ENCODE peak calls at places on chromosomes 13 and 19, in six cellular contexts. C is NCI-H774; R is T-cell; J is T47D; W is stimulated activated CD8-positive, alpha-beta memory T cell treated with anti-CD3 and anti-CD28 coated beads, Interleukin-15, amount 100 ng/mL, for 24 hours; K is hippocampal formation. T is an unnamed sample.

GRCh38 chr19:926595-927043 is 784 bp downstream of the ARID3A start:
- DNase-seq in C (no peak), R (no peak), J (peak; percentile 43), W (no peak), K (no peak), T (no peak)

GRCh38 chr19:14758816-14759215 is 19.5 kb downstream of the ADGRE2 start:
- DNase-seq in C (peak; percentile 61), R (no peak), J (peak; percentile 83), W (no peak), K (no peak), T (no peak)

GRCh38 chr13:30020726-30021312 is 170.4 kb upstream of the UBL3 start:
- DNase-seq in C (no peak), R (no peak), J (no peak), W (no peak), K (no peak), T (no peak)

GRCh38 chr13:23292596-23292995 is 111.8 kb downstream of the SGCG start:
- DNase-seq in C (no peak), R (no peak), J (no peak), W (no peak), K (no peak), T (no peak)

GRCh38 chr19:55304279-55304978 is 20.6 kb downstream of the BRSK1 start:
- DNase-seq in C (no peak), R (no peak), J (peak; percentile 72), W (no peak), K (no peak), T (no peak)

GRCh38 chr13:99800951-99801350 is 170.6 kb downstream of the ZIC5 start:
- DNase-seq in C (no peak), R (no peak), J (no peak), W (no peak), K (no peak), T (no peak)

GRCh38 chr19:45211751-45212381 is 33.3 kb downstream of the BLOC1S3 start:
- DNase-seq in C (no peak), R (no peak), J (no peak), W (no peak), K (no peak), T (peak; percentile 92)

GRCh38 chr19:22326219-22326618 is 40.0 kb downstream of the ZNF729 start:
- DNase-seq in C (no peak), R (no peak), J (peak; percentile 9), W (no peak), K (no peak), T (no peak)

GRCh38 chr13:29266743-29267142 is 328.7 kb downstream of the SLC7A1 start:
- DNase-seq in C (no peak), R (no peak), J (no peak), W (no peak), K (no peak), T (no peak)

GRCh38 chr19:53463263-53463662 is 4.3 kb upstream of the ZNF813 start:
- DNase-seq in C (no peak), R (no peak), J (peak; percentile 64), W (no peak), K (peak; percentile 78), T (peak; percentile 79)

GRCh38 chr19:7652061-7652641 is 15.2 kb downstream of the STXBP2 start:
- DNase-seq in C (peak; percentile 72), R (peak; percentile 88), J (peak; percentile 93), W (peak; percentile 88), K (peak; percentile 64), T (peak; percentile 85)

GRCh38 chr13:109412232-109412935 is 374.0 kb downstream of the IRS2 start:
- DNase-seq in C (peak; percentile 91), R (no peak), J (peak; percentile 28), W (no peak), K (peak; percentile 48), T (peak; percentile 44)

GRCh38 chr19:48239120-48239519 is 16.6 kb downstream of the CARD8 start:
- DNase-seq in C (no peak), R (no peak), J (no peak), W (no peak), K (no peak), T (no peak)

GRCh38 chr19:55525289-55526101 is 11.4 kb downstream of the SBK2 start:
- DNase-seq in C (no peak), R (no peak), J (no peak), W (no peak), K (no peak), T (no peak)

GRCh38 chr19:17632577-17632976 is 55.6 kb downstream of the UNC13A start:
- DNase-seq in C (no peak), R (no peak), J (no peak), W (no peak), K (no peak), T (no peak)

GRCh38 chr19:48554385-48555091 is 2.6 kb downstream of the SULT2B1 start:
- DNase-seq in C (no peak), R (no peak), J (no peak), W (no peak), K (no peak), T (peak; percentile 33)

GRCh38 chr19:18098891-18099622 is 1.5 kb downstream of the MAST3 start:
- DNase-seq in C (no peak), R (no peak), J (no peak), W (no peak), K (no peak), T (no peak)

GRCh38 chr13:75518439-75519088 is 19.1 kb downstream of the COMMD6 start:
- DNase-seq in C (no peak), R (no peak), J (no peak), W (no peak), K (no peak), T (no peak)

GRCh38 chr19:6198896-6199239 is 63.4 kb downstream of the ACSBG2 start:
- DNase-seq in C (no peak), R (no peak), J (no peak), W (no peak), K (no peak), T (no peak)

GRCh38 chr13:37647038-37647650 is 48.6 kb upstream of the POSTN start:
- DNase-seq in C (no peak), R (no peak), J (no peak), W (no peak), K (no peak), T (no peak)

GRCh38 chr13:43154083-43154739 is 130.8 kb downstream of the DNAJC15 start:
- DNase-seq in C (no peak), R (no peak), J (no peak), W (no peak), K (no peak), T (no peak)

GRCh38 chr13:111387026-111387871 is 66.8 kb downstream of the TEX29 start:
- DNase-seq in C (no peak), R (no peak), J (no peak), W (no peak), K (no peak), T (no peak)

GRCh38 chr13:41111454-41111853 is 21.1 kb downstream of the KBTBD6 start:
- DNase-seq in C (no peak), R (no peak), J (no peak), W (no peak), K (no peak), T (no peak)

GRCh38 chr13:107512551-107512950 is 702.8 kb downstream of the LIG4 start:
- DNase-seq in C (no peak), R (no peak), J (no peak), W (no peak), K (no peak), T (no peak)

GRCh38 chr19:8607386-8607785 is 3.1 kb downstream of the ADAMTS10 start:
- DNase-seq in C (no peak), R (no peak), J (no peak), W (no peak), K (no peak), T (no peak)

GRCh38 chr19:41296323-41296935 is 13.5 kb upstream of the CCDC97 start:
- DNase-seq in C (no peak), R (no peak), J (peak; percentile 72), W (no peak), K (no peak), T (no peak)

GRCh38 chr19:48656840-48657474 is 11.0 kb upstream of the CA11 start:
- DNase-seq in C (peak; percentile 19), R (no peak), J (no peak), W (no peak), K (no peak), T (no peak)

GRCh38 chr13:70841240-70842061 is 733.2 kb upstream of the KLHL1 start:
- DNase-seq in C (no peak), R (no peak), J (no peak), W (no peak), K (no peak), T (no peak)

GRCh38 chr13:111139874-111140561 is 24.9 kb downstream of the ARHGEF7 start:
- DNase-seq in C (peak; percentile 98), R (no peak), J (no peak), W (no peak), K (no peak), T (no peak)

GRCh38 chr13:99303863-99304521 is 3.2 kb downstream of the GPR183 start:
- DNase-seq in C (no peak), R (no peak), J (no peak), W (no peak), K (peak; percentile 32), T (peak; percentile 26)

GRCh38 chr13:35768126-35768525 is 291.6 kb upstream of the MAB21L1 start:
- DNase-seq in C (no peak), R (no peak), J (no peak), W (no peak), K (no peak), T (no peak)

GRCh38 chr13:90868321-90868920 is 479.1 kb upstream of the MIR17HG start:
- DNase-seq in C (no peak), R (no peak), J (peak; percentile 32), W (no peak), K (no peak), T (no peak)

GRCh38 chr13:43694265-43694664 is 92.5 kb downstream of the ENOX1 start:
- DNase-seq in C (no peak), R (no peak), J (no peak), W (no peak), K (no peak), T (no peak)

GRCh38 chr13:50153888-50154287 is 138.6 kb downstream of the KCNRG start:
- DNase-seq in C (no peak), R (no peak), J (no peak), W (no peak), K (no peak), T (no peak)

GRCh38 chr19:8601796-8602195 is 8.7 kb downstream of the ADAMTS10 start:
- DNase-seq in C (no peak), R (no peak), J (peak; percentile 56), W (no peak), K (no peak), T (no peak)

GRCh38 chr19:49988433-49988832 is 27.5 kb upstream of the SIGLEC11 start:
- DNase-seq in C (no peak), R (no peak), J (no peak), W (no peak), K (no peak), T (no peak)

GRCh38 chr19:6521718-6522646 is 8.8 kb upstream of the TNFSF9 start:
- DNase-seq in C (no peak), R (no peak), J (no peak), W (no peak), K (no peak), T (no peak)

GRCh38 chr19:24071078-24071477 is 15.9 kb upstream of the ZNF254 start:
- DNase-seq in C (no peak), R (no peak), J (no peak), W (no peak), K (no peak), T (no peak)

GRCh38 chr13:111153977-111154332 is 38.8 kb downstream of the ARHGEF7 start:
- DNase-seq in C (no peak), R (no peak), J (no peak), W (peak; percentile 29), K (no peak), T (no peak)

T was measured in mucosa of gallbladder.